ENCODE peak calls at places on chromosomes 16 and 17, in five cellular contexts. D is neural progenitor cell; J is NCI-H2029; V is endothelial cell; X is activated T-cell treated with anti-CD3 and anti-CD28 coated beads, Interleukin-2, amount 50 U/mL, for 72 hours. T is an unnamed sample.

GRCh38 chr16:29321585-29321984 is 84.9 kb downstream of the NPIPB11 start:
- DNase-seq in D (peak; percentile 53), J (no peak), X (no peak), V (no peak), T (no peak)

GRCh38 chr16:23832882-23833281 is 2.9 kb upstream of the PRKCB start:
- DNase-seq in X (no peak), J (no peak), D (no peak), V (no peak), T (no peak)

GRCh38 chr17:68228817-68229570 is 18.8 kb upstream of the AMZ2 start:
- DNase-seq in V (no peak), D (no peak), X (no peak), J (no peak), T (no peak)

GRCh38 chr17:80152057-80152831 is 5.3 kb upstream of the EIF4A3 start:
- DNase-seq in J (no peak), D (no peak), X (no peak), V (no peak), T (no peak)

GRCh38 chr17:47251421-47251940 is 2.1 kb upstream of the ITGB3 start:
- DNase-seq in V (no peak), X (no peak), J (no peak), D (no peak), T (no peak)

GRCh38 chr17:61139219-61139618 is 260.4 kb upstream of the TBX2 start:
- DNase-seq in X (peak; percentile 45), V (no peak), J (no peak), D (no peak), T (no peak)

GRCh38 chr17:82492647-82493516 is 26.6 kb upstream of the FOXK2 start:
- DNase-seq in J (no peak), D (no peak), X (no peak), V (no peak), T (no peak)

GRCh38 chr16:57186630-57187507 is 740 bp downstream of the RSPRY1 start:
- DNase-seq in D (peak; percentile 50), J (no peak), X (peak; percentile 19), V (peak; percentile 31), T (no peak)